ENCODE peak calls at places on chromosomes 16 and 17, in ten cellular contexts. E is non-pigmented ciliary epithelial cell, S is HCT116, F is HAP-1, U is NCI-H1105 treated with DMSO at 0.1 percent for 48 hours, V is GM12865, P is HTR-8/SVneo, I is colonic mucosa, Z is right atrium auricular region, Q is Right ventricle myocardium superior. K is an unnamed sample.

GRCh38 chr17:27315322-27315721 is 21.4 kb downstream of the WSB1 start:
- DNase-seq in E (peak), S (no peak), F (no peak), U (peak), V (no peak), P (no peak), I (peak), Z (peak), Q (peak), K (no peak)

GRCh38 chr16:3538222-3538621 is 37.4 kb downstream of the CLUAP1 start:
- DNase-seq in E (no peak), S (no peak), F (no peak), U (no peak), V (no peak), P (no peak), I (no peak), Z (no peak), Q (no peak), K (no peak)

GRCh38 chr17:55348749-55349354 is 72.8 kb downstream of the MMD start:
- DNase-seq in E (no peak), S (peak), F (peak), U (peak), V (peak), P (peak), I (peak), Z (peak), Q (peak), K (peak)

GRCh38 chr17:63927464-63928171 is 4.5 kb downstream of the CD79B start:
- DNase-seq in E (no peak), S (no peak), F (no peak), U (no peak), V (peak), P (no peak), I (no peak), Z (no peak), Q (no peak), K (no peak)

GRCh38 chr16:84941916-84942315 is 69.4 kb downstream of the ZDHHC7 start:
- DNase-seq in E (peak), S (no peak), F (no peak), U (no peak), V (no peak), P (peak), I (no peak), Z (no peak), Q (no peak), K (no peak)

GRCh38 chr17:47733047-47733413 is at the start of gene TBX21:
- DNase-seq in E (no peak), S (peak), F (peak), U (peak), V (peak), P (peak), I (peak), Z (no peak), Q (peak), K (no peak)

GRCh38 chr17:41666336-41666680 is 22.4 kb upstream of the EIF1 start:
- DNase-seq in E (no peak), S (no peak), F (peak), U (peak), V (peak), P (no peak), I (peak), Z (no peak), Q (peak), K (peak)

GRCh38 chr17:55772086-55772485 is 21.2 kb downstream of the PCTP start:
- DNase-seq in E (no peak), S (no peak), F (no peak), U (no peak), V (no peak), P (no peak), I (no peak), Z (no peak), Q (no peak), K (no peak)

GRCh38 chr17:11140028-11140427 is 101.0 kb upstream of the SHISA6 start:
- DNase-seq in E (no peak), S (no peak), F (no peak), U (no peak), V (no peak), P (no peak), I (no peak), Z (no peak), Q (no peak), K (no peak)

GRCh38 chr17:17305282-17305801 is 2.2 kb downstream of the NT5M start:
- DNase-seq in E (no peak), S (no peak), F (no peak), U (no peak), V (peak), P (no peak), I (peak), Z (no peak), Q (peak), K (no peak)

GRCh38 chr16:1770328-1771071 is 843 bp downstream of the NME3 start:
- DNase-seq in E (no peak), S (peak), F (no peak), U (peak), V (peak), P (no peak), I (peak), Z (peak), Q (peak), K (peak)

GRCh38 chr16:88327566-88328312 is 55.0 kb upstream of the ZNF469 start:
- DNase-seq in E (peak), S (no peak), F (no peak), U (no peak), V (no peak), P (no peak), I (no peak), Z (no peak), Q (peak), K (no peak)

GRCh38 chr16:78022347-78022746 is at the start of gene CLEC3A:
- DNase-seq in E (no peak), S (no peak), F (no peak), U (no peak), V (no peak), P (no peak), I (no peak), Z (no peak), Q (no peak), K (no peak)

K was measured in HCEC 1CT.